ENCODE peak calls at places on chromosomes 1 and 21, in four cellular contexts. One of them, this sample, is unnamed.

GRCh38 chr1:913491-914252 is 10.1 kb upstream of the SAMD11 start:
- DNase-seq in fibroblast of mammary gland: no peak
- DNase-seq in mesenchymal stem cell: no peak
- DNase-seq in gastrocnemius medialis: peak; percentile 6
- DNase-seq in this sample: no peak

GRCh38 chr1:226497991-226498689 is 50.4 kb upstream of the STUM start:
- DNase-seq in mesenchymal stem cell: no peak
- DNase-seq in fibroblast of mammary gland: no peak
- DNase-seq in gastrocnemius medialis: no peak
- DNase-seq in this sample: no peak

GRCh38 chr1:182332256-182332655 is 59.3 kb downstream of the GLUL start:
- DNase-seq in fibroblast of mammary gland: no peak
- DNase-seq in gastrocnemius medialis: no peak
- DNase-seq in mesenchymal stem cell: no peak
- DNase-seq in this sample: no peak

GRCh38 chr1:240031414-240031813 is 60.3 kb upstream of the FMN2 start:
- DNase-seq in gastrocnemius medialis: no peak
- DNase-seq in mesenchymal stem cell: peak; percentile 67
- DNase-seq in fibroblast of mammary gland: peak; percentile 68
- DNase-seq in this sample: peak; percentile 29

GRCh38 chr1:41673355-41673754 is 188.9 kb upstream of the EDN2 start:
- DNase-seq in fibroblast of mammary gland: peak; percentile 70
- DNase-seq in gastrocnemius medialis: no peak
- DNase-seq in mesenchymal stem cell: no peak
- DNase-seq in this sample: no peak

GRCh38 chr1:204345425-204345824 is 14.3 kb downstream of the PLEKHA6 start:
- DNase-seq in mesenchymal stem cell: no peak
- DNase-seq in fibroblast of mammary gland: no peak
- DNase-seq in gastrocnemius medialis: no peak
- DNase-seq in this sample: no peak

GRCh38 chr1:44283524-44284173 is 70.4 kb downstream of the DMAP1 start:
- DNase-seq in mesenchymal stem cell: no peak
- DNase-seq in gastrocnemius medialis: no peak
- DNase-seq in fibroblast of mammary gland: peak; percentile 8
- DNase-seq in this sample: no peak

GRCh38 chr21:24895885-24896734 is 711.2 kb downstream of the MRPL39 start:
- DNase-seq in mesenchymal stem cell: no peak
- DNase-seq in fibroblast of mammary gland: peak; percentile 7
- DNase-seq in gastrocnemius medialis: no peak
- DNase-seq in this sample: no peak

GRCh38 chr1:206668351-206668750 is 16.4 kb upstream of the MAPKAPK2 start:
- DNase-seq in mesenchymal stem cell: no peak
- DNase-seq in gastrocnemius medialis: no peak
- DNase-seq in fibroblast of mammary gland: no peak
- DNase-seq in this sample: no peak

GRCh38 chr1:73359001-73359400 is 839.0 kb downstream of the LRRIQ3 start:
- DNase-seq in gastrocnemius medialis: no peak
- DNase-seq in mesenchymal stem cell: no peak
- DNase-seq in fibroblast of mammary gland: no peak
- DNase-seq in this sample: no peak

GRCh38 chr1:169024800-169025253 is 81.7 kb upstream of the ATP1B1 start:
- DNase-seq in fibroblast of mammary gland: no peak
- DNase-seq in mesenchymal stem cell: no peak
- DNase-seq in gastrocnemius medialis: no peak
- DNase-seq in this sample: no peak

GRCh38 chr1:178192686-178193085 is 98.8 kb downstream of the RASAL2 start:
- DNase-seq in gastrocnemius medialis: peak; percentile 12
- DNase-seq in mesenchymal stem cell: peak; percentile 49
- DNase-seq in fibroblast of mammary gland: peak; percentile 84
- DNase-seq in this sample: peak; percentile 82

This sample was measured in fibroblast of gingiva.